ENCODE peak calls at places on chromosomes 7 and 10, in nine cellular contexts. X, C, L, J, Q, T, I, H and G are unnamed samples.

GRCh38 chr10:89129850-89130396 is 77.2 kb downstream of the CH25H start:
- DNase-seq in X (no peak), C (peak), L (no peak), J (peak), Q (no peak), T (no peak), I (no peak), H (no peak), G (peak)

GRCh38 chr10:13328588-13328987 is 19.5 kb downstream of the SEPHS1 start:
- DNase-seq in X (no peak), C (no peak), L (no peak), J (no peak), Q (no peak), T (no peak), I (no peak), H (no peak), G (no peak)

GRCh38 chr7:954330-955238 is at the start of gene ADAP1:
- DNase-seq in X (peak), C (peak), L (peak), J (peak), Q (no peak), T (no peak), I (peak), H (peak), G (no peak)

GRCh38 chr7:96685353-96685752 is 24.3 kb downstream of the SEM1 start:
- DNase-seq in X (no peak), C (no peak), L (no peak), J (no peak), Q (no peak), T (no peak), I (no peak), H (no peak), G (no peak)

GRCh38 chr7:1325646-1326510 is 93.2 kb downstream of the UNCX start:
- DNase-seq in X (no peak), C (no peak), L (no peak), J (no peak), Q (no peak), T (no peak), I (no peak), H (no peak), G (no peak)

GRCh38 chr7:74305987-74306736 is 17.0 kb downstream of the CLIP2 start:
- DNase-seq in X (no peak), C (no peak), L (no peak), J (no peak), Q (no peak), T (peak), I (no peak), H (no peak), G (no peak)

GRCh38 chr10:118662228-118663035 is 67.0 kb upstream of the PRLHR start:
- DNase-seq in X (no peak), C (no peak), L (no peak), J (no peak), Q (no peak), T (no peak), I (no peak), H (no peak), G (no peak)

GRCh38 chr10:30398788-30399187 is 35.2 kb upstream of the MAP3K8 start:
- DNase-seq in X (no peak), C (no peak), L (no peak), J (no peak), Q (no peak), T (no peak), I (no peak), H (no peak), G (no peak)

GRCh38 chr7:27423290-27423689 is 180.7 kb downstream of the EVX1 start:
- DNase-seq in X (no peak), C (no peak), L (no peak), J (no peak), Q (peak), T (no peak), I (no peak), H (peak), G (no peak)

GRCh38 chr10:22670796-22671195 is 43.6 kb downstream of the PIP4K2A start:
- DNase-seq in X (no peak), C (peak), L (no peak), J (peak), Q (no peak), T (no peak), I (no peak), H (no peak), G (no peak)

GRCh38 chr7:142188159-142188558 is 69.7 kb downstream of the PRSS58 start:
- DNase-seq in X (no peak), C (no peak), L (no peak), J (no peak), Q (no peak), T (no peak), I (no peak), H (no peak), G (peak)

GRCh38 chr10:11208908-11209809 is 191.5 kb downstream of the CELF2 start:
- DNase-seq in X (no peak), C (no peak), L (no peak), J (no peak), Q (no peak), T (no peak), I (no peak), H (no peak), G (no peak)

GRCh38 chr10:73591578-73591902 is 398 bp upstream of the USP54 start:
- DNase-seq in X (no peak), C (no peak), L (no peak), J (no peak), Q (no peak), T (no peak), I (no peak), H (no peak), G (no peak)

GRCh38 chr10:79266092-79266491 is 81.2 kb upstream of the PPIF start:
- DNase-seq in X (no peak), C (peak), L (no peak), J (peak), Q (no peak), T (no peak), I (no peak), H (no peak), G (no peak)

GRCh38 chr10:28250782-28251181 is 52.1 kb downstream of the MPP7 start:
- DNase-seq in X (no peak), C (peak), L (no peak), J (peak), Q (no peak), T (no peak), I (no peak), H (peak), G (no peak)

GRCh38 chr10:52908483-52908882 is 135.9 kb upstream of the MBL2 start:
- DNase-seq in X (no peak), C (no peak), L (no peak), J (no peak), Q (no peak), T (no peak), I (no peak), H (no peak), G (no peak)

GRCh38 chr7:70588151-70588550 is 543.8 kb upstream of the GALNT17 start:
- DNase-seq in X (no peak), C (no peak), L (no peak), J (no peak), Q (no peak), T (no peak), I (no peak), H (no peak), G (no peak)

GRCh38 chr7:49580000-49580399 is 193.4 kb upstream of the VWC2 start:
- DNase-seq in X (no peak), C (no peak), L (no peak), J (no peak), Q (no peak), T (no peak), I (no peak), H (no peak), G (no peak)

GRCh38 chr7:117323877-117324699 is 1.2 kb upstream of the WNT2 start:
- DNase-seq in X (no peak), C (peak), L (no peak), J (peak), Q (no peak), T (no peak), I (no peak), H (no peak), G (no peak)

GRCh38 chr7:93245525-93246432 is 13.6 kb downstream of the VPS50 start:
- DNase-seq in X (no peak), C (peak), L (no peak), J (peak), Q (no peak), T (no peak), I (no peak), H (peak), G (no peak)

GRCh38 chr7:43479042-43479441 is 103.9 kb upstream of the STK17A start:
- DNase-seq in X (no peak), C (no peak), L (no peak), J (no peak), Q (no peak), T (no peak), I (no peak), H (no peak), G (no peak)

GRCh38 chr10:114706458-114707055 is 48.5 kb upstream of the ABLIM1 start:
- DNase-seq in X (no peak), C (no peak), L (no peak), J (no peak), Q (no peak), T (no peak), I (no peak), H (no peak), G (no peak)

GRCh38 chr7:101933028-101933427 is 115.6 kb downstream of the CUX1 start:
- DNase-seq in X (no peak), C (no peak), L (no peak), J (no peak), Q (no peak), T (no peak), I (no peak), H (no peak), G (no peak)

GRCh38 chr7:76063114-76063513 is 15.2 kb downstream of the MDH2 start:
- DNase-seq in X (no peak), C (no peak), L (no peak), J (no peak), Q (no peak), T (no peak), I (no peak), H (no peak), G (no peak)

GRCh38 chr10:86651631-86652331 is 2.6 kb upstream of the OPN4 start:
- DNase-seq in X (no peak), C (no peak), L (no peak), J (no peak), Q (no peak), T (no peak), I (no peak), H (no peak), G (no peak)